ENCODE peak calls at places on chromosome 10, in four cellular contexts. J is CD8-positive, alpha-beta memory T cell; A is germinal center; R is HFF-Myc. Q is an unnamed sample.

GRCh38 chr10:43304687-43305333 is 37.9 kb upstream of the RASGEF1A start:
- DNase-seq in R (no peak), J (peak), A (peak), Q (peak)

GRCh38 chr10:31554556-31554955 is 235.5 kb downstream of the ZEB1 start:
- DNase-seq in A (no peak), J (no peak), R (peak), Q (no peak)

GRCh38 chr10:74855027-74855426 is 28.6 kb downstream of the KAT6B start:
- DNase-seq in R (no peak), A (peak), J (no peak), Q (no peak)

GRCh38 chr10:9097206-9097990 is 1042.9 kb downstream of the GATA3 start:
- DNase-seq in A (no peak), J (no peak), R (no peak), Q (no peak)

GRCh38 chr10:102612964-102613275 is 31.4 kb upstream of the TRIM8 start:
- DNase-seq in A (no peak), R (no peak), J (peak), Q (no peak)

GRCh38 chr10:88791924-88792323 is 10.6 kb upstream of the LIPM start:
- DNase-seq in R (no peak), A (no peak), J (no peak), Q (no peak)

GRCh38 chr10:132961864-132962622 is 19.7 kb upstream of the CFAP46 start:
- DNase-seq in A (peak), J (peak), R (peak), Q (peak)

GRCh38 chr10:34247560-34247959 is 567.5 kb downstream of the PARD3 start:
- DNase-seq in R (no peak), A (no peak), J (no peak), Q (no peak)

GRCh38 chr10:1841759-1842158 is 104.4 kb upstream of the ADARB2 start:
- DNase-seq in A (no peak), R (no peak), J (no peak), Q (no peak)

GRCh38 chr10:92342801-92343200 is 51.8 kb downstream of the MARCHF5 start:
- DNase-seq in R (no peak), J (no peak), A (no peak), Q (no peak)

GRCh38 chr10:5811387-5811821 is 1.8 kb downstream of the GDI2 start:
- DNase-seq in A (no peak), J (no peak), R (peak), Q (no peak)

GRCh38 chr10:132163826-132164515 is 22.8 kb upstream of the DPYSL4 start:
- DNase-seq in J (no peak), A (no peak), R (no peak), Q (peak)

GRCh38 chr10:85642082-85642420 is 724.5 kb downstream of the GRID1 start:
- DNase-seq in R (no peak), J (no peak), A (no peak), Q (no peak)

GRCh38 chr10:70130878-70131559 is 1.6 kb downstream of the AIFM2 start:
- DNase-seq in R (no peak), J (no peak), A (no peak), Q (peak)

GRCh38 chr10:114400091-114400490 is 4.2 kb downstream of the AFAP1L2 start:
- DNase-seq in R (no peak), A (no peak), J (no peak), Q (no peak)

GRCh38 chr10:33211123-33211878 is 123.2 kb downstream of the NRP1 start:
- DNase-seq in A (no peak), J (no peak), R (peak), Q (peak)

GRCh38 chr10:33900591-33900990 is 566.1 kb upstream of the NRP1 start:
- DNase-seq in R (no peak), J (no peak), A (no peak), Q (no peak)

GRCh38 chr10:112115781-112116385 is 67.7 kb downstream of the GPAM start:
- DNase-seq in J (no peak), R (no peak), A (peak), Q (no peak)

GRCh38 chr10:7193369-7193768 is 217.5 kb downstream of the SFMBT2 start:
- DNase-seq in R (no peak), A (peak), J (no peak), Q (no peak)

GRCh38 chr10:128063736-128064614 is 62.2 kb downstream of the MKI67 start:
- DNase-seq in A (peak), R (no peak), J (no peak), Q (no peak)

GRCh38 chr10:132189016-132189415 is 2.3 kb downstream of the DPYSL4 start:
- DNase-seq in J (peak), R (no peak), A (no peak), Q (no peak)

GRCh38 chr10:114520453-114520852 is 116.2 kb upstream of the AFAP1L2 start:
- DNase-seq in A (no peak), J (no peak), R (no peak), Q (no peak)

GRCh38 chr10:1628757-1629156 is 108.6 kb downstream of the ADARB2 start:
- DNase-seq in R (no peak), A (no peak), J (no peak), Q (no peak)

GRCh38 chr10:117226813-117227451 is 14.0 kb upstream of the SLC18A2 start:
- DNase-seq in J (no peak), R (no peak), A (peak), Q (no peak)

GRCh38 chr10:125343118-125343752 is 182.9 kb upstream of the CTBP2 start:
- DNase-seq in A (peak), J (no peak), R (peak), Q (no peak)

Q was measured in psoas muscle.